ENCODE peak calls at places on chromosomes 11 and 22, in ten cellular contexts. H is mammary epithelial cell, Z is cardiac fibroblast, D is fibroblast of pulmonary artery, S is testis, P is RWPE1, J is SK-N-SH, V is MM.1S, Q is A549, E is WTC11. L is an unnamed sample.

GRCh38 chr11:14424096-14424495 is 65.1 kb upstream of the RRAS2 start:
- DNase-seq in H (no peak), Z (peak; percentile 32), D (peak; percentile 56), S (no peak), P (no peak), J (no peak), V (no peak), Q (no peak), E (no peak), L (no peak)

GRCh38 chr11:73280606-73281005 is 8.5 kb downstream of the P2RY6 start:
- DNase-seq in H (no peak), Z (no peak), D (no peak), S (no peak), P (no peak), J (no peak), V (no peak), Q (no peak), E (no peak), L (no peak)

GRCh38 chr22:22914726-22915669 is 27.4 kb downstream of the IGLL5 start:
- DNase-seq in H (no peak), Z (no peak), D (no peak), S (no peak), P (no peak), J (no peak), V (no peak), Q (no peak), E (no peak), L (no peak)

GRCh38 chr11:17602105-17603001 is 55.3 kb downstream of the OTOG start:
- DNase-seq in H (no peak), Z (no peak), D (no peak), S (no peak), P (no peak), J (no peak), V (no peak), Q (no peak), E (no peak), L (no peak)

GRCh38 chr11:71420455-71421241 is 27.5 kb downstream of the DHCR7 start:
- DNase-seq in H (peak; percentile 21), Z (peak; percentile 68), D (peak; percentile 60), S (peak; percentile 66), P (peak; percentile 36), J (peak; percentile 63), V (peak; percentile 38), Q (peak; percentile 62), E (peak; percentile 74), L (peak; percentile 53)

GRCh38 chr11:57205046-57205671 is 23.4 kb downstream of the LRRC55 start:
- DNase-seq in H (peak; percentile 39), Z (peak; percentile 65), D (peak; percentile 33), S (no peak), P (no peak), J (no peak), V (no peak), Q (no peak), E (no peak), L (no peak)

GRCh38 chr22:36732609-36733008 is 29.1 kb upstream of the CACNG2 start:
- DNase-seq in H (no peak), Z (no peak), D (no peak), S (peak; percentile 3), P (no peak), J (no peak), V (no peak), Q (no peak), E (no peak), L (no peak)

GRCh38 chr11:111086058-111086457 is 159.5 kb upstream of the POU2AF2 start:
- DNase-seq in H (no peak), Z (no peak), D (no peak), S (no peak), P (no peak), J (no peak), V (no peak), Q (no peak), E (peak; percentile 22), L (no peak)

GRCh38 chr11:2590951-2591754 is 108.6 kb downstream of the KCNQ1OT1 start:
- DNase-seq in H (no peak), Z (no peak), D (no peak), S (no peak), P (no peak), J (peak; percentile 14), V (no peak), Q (no peak), E (peak; percentile 12), L (peak; percentile 11)

GRCh38 chr22:21457023-21457787 is 10.0 kb upstream of the TMEM191C start:
- DNase-seq in H (no peak), Z (no peak), D (no peak), S (no peak), P (no peak), J (no peak), V (no peak), Q (peak; percentile 36), E (peak; percentile 12), L (no peak)

GRCh38 chr22:41966225-41966606 is 3.0 kb upstream of the SEPTIN3 start:
- DNase-seq in H (no peak), Z (no peak), D (no peak), S (no peak), P (no peak), J (no peak), V (no peak), Q (no peak), E (no peak), L (no peak)

GRCh38 chr22:41968601-41969000 is 642 bp upstream of the SEPTIN3 start:
- DNase-seq in H (no peak), Z (peak; percentile 31), D (peak; percentile 38), S (peak; percentile 39), P (no peak), J (peak; percentile 57), V (no peak), Q (no peak), E (no peak), L (no peak)

GRCh38 chr22:41969110-41969646 is at the start of gene SEPTIN3:
- DNase-seq in H (no peak), Z (no peak), D (no peak), S (no peak), P (no peak), J (peak; percentile 39), V (no peak), Q (no peak), E (no peak), L (no peak)

GRCh38 chr22:41964106-41964494 is 5.1 kb upstream of the SEPTIN3 start:
- DNase-seq in H (no peak), Z (no peak), D (no peak), S (no peak), P (no peak), J (no peak), V (no peak), Q (no peak), E (no peak), L (no peak)

DNA sequence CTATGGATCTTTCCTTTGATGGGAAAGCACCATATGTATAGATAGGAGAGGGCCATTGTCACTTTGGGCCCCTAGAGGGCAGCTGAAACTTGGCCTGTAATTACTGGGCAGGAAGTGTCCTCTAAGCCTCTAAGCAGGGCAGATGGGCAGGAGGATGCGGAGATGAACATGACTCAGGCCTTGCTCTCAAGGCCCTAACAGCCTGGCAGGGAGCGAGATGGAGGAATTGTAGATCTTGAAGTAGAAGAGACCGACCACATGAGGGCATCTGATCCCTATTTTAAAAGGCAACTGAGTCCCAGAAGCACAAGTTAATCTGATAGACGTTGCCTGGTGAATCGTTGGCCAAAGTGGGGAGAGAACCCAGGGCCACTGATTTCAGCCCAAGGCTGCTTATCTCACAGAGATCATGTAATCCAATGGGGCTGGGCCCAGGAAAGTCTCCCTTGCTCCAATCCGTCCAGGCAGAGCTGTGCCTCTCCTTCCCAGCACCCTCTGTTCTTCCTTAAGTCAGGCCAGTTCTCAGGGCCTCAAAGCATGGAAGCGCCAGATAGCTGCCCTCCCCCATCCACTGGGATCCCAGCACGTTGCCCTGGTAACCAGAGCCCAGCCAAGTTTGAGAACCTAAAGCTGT is 2.5 kb upstream of the SEPTIN3 start:
- DNase-seq in H (peak; percentile 87), Z (peak; percentile 87), D (peak; percentile 86), S (peak; percentile 56), P (peak; percentile 30), J (peak; percentile 23), V (peak; percentile 68), Q (peak; percentile 15), E (peak; percentile 40), L (peak; percentile 63)
- TF ChIP-seq CTCF in H (peak; percentile 45), Z (peak; percentile 40), D (peak; percentile 41), S (no peak), P (peak; percentile 33), J (peak; percentile 20), V (peak; percentile 42), Q (peak; percentile 23), E (no peak), L (peak; percentile 34)

GRCh38 chr11:134045799-134046635 is 22.9 kb upstream of the JAM3 start:
- DNase-seq in H (no peak), Z (peak; percentile 32), D (no peak), S (peak; percentile 49), P (no peak), J (peak; percentile 84), V (no peak), Q (no peak), E (peak; percentile 59), L (no peak)
- TF ChIP-seq CTCF in H (peak; percentile 58), Z (peak; percentile 21), D (peak; percentile 18), S (peak; percentile 35), P (no peak), J (peak; percentile 48), V (no peak), Q (no peak), E (no peak), L (peak; percentile 6)

GRCh38 chr22:24105018-24105360 is 76.3 kb upstream of the SUSD2 start:
- DNase-seq in H (no peak), Z (peak; percentile 26), D (peak; percentile 34), S (peak; percentile 42), P (no peak), J (no peak), V (no peak), Q (no peak), E (no peak), L (no peak)

GRCh38 chr22:24104307-24105017 is 76.8 kb upstream of the SUSD2 start:
- DNase-seq in H (no peak), Z (no peak), D (no peak), S (no peak), P (no peak), J (no peak), V (no peak), Q (no peak), E (no peak), L (no peak)

GRCh38 chr22:24099661-24100060 is 81.6 kb upstream of the SUSD2 start:
- DNase-seq in H (no peak), Z (no peak), D (no peak), S (no peak), P (no peak), J (no peak), V (no peak), Q (no peak), E (no peak), L (no peak)

GRCh38 chr22:24102366-24103200 is 78.7 kb upstream of the SUSD2 start:
- DNase-seq in H (no peak), Z (no peak), D (no peak), S (no peak), P (no peak), J (no peak), V (no peak), Q (no peak), E (no peak), L (no peak)

GRCh38 chr22:24101966-24102365 is 79.3 kb upstream of the SUSD2 start:
- DNase-seq in H (no peak), Z (no peak), D (no peak), S (no peak), P (no peak), J (no peak), V (no peak), Q (no peak), E (no peak), L (no peak)
- TF ChIP-seq CTCF in H (no peak), Z (no peak), D (no peak), S (no peak), P (no peak), J (no peak), V (no peak), Q (no peak), E (no peak), L (no peak)

GRCh38 chr22:27438271-27438980 is 363.1 kb downstream of the MN1 start:
- DNase-seq in H (no peak), Z (peak; percentile 53), D (no peak), S (peak; percentile 41), P (no peak), J (peak; percentile 75), V (no peak), Q (no peak), E (no peak), L (no peak)
- TF ChIP-seq CTCF in H (no peak), Z (no peak), D (no peak), S (no peak), P (no peak), J (no peak), V (no peak), Q (no peak), E (no peak), L (no peak)